ENCODE peak calls at places on chromosome 7, in four cellular contexts. Q, X, B and I are unnamed samples.

GRCh38 chr7:117784315-117784714 is 88.9 kb downstream of the CTTNBP2 start:
- DNase-seq in Q (no peak), X (no peak), B (no peak), I (no peak)

GRCh38 chr7:28996836-28997235 is 38.7 kb upstream of the TRIL start:
- DNase-seq in Q (no peak), X (no peak), B (no peak), I (no peak)

GRCh38 chr7:106615808-106616691 is 44.9 kb downstream of the CCDC71L start:
- DNase-seq in Q (no peak), X (no peak), B (no peak), I (no peak)

GRCh38 chr7:159158888-159159405 is 14.3 kb upstream of the VIPR2 start:
- DNase-seq in Q (no peak), X (no peak), B (no peak), I (no peak)

GRCh38 chr7:135100856-135101255 is 47.0 kb upstream of the TMEM140 start:
- DNase-seq in Q (no peak), X (peak; percentile 4), B (no peak), I (no peak)

GRCh38 chr7:112257073-112257472 is 50.6 kb downstream of the ZNF277 start:
- DNase-seq in Q (no peak), X (no peak), B (no peak), I (no peak)

GRCh38 chr7:266851-267840 is 22.8 kb upstream of the FOXL3 start:
- DNase-seq in Q (no peak), X (no peak), B (no peak), I (peak; percentile 63)

GRCh38 chr7:27147211-27148030 is at the start of gene HOXA6:
- DNase-seq in Q (no peak), X (peak; percentile 63), B (no peak), I (no peak)

GRCh38 chr7:24718977-24719491 is 38.2 kb downstream of the GSDME start:
- DNase-seq in Q (no peak), X (no peak), B (peak; percentile 54), I (no peak)

GRCh38 chr7:38195804-38196595 is 18.0 kb downstream of the STARD3NL start:
- DNase-seq in Q (no peak), X (peak; percentile 52), B (no peak), I (no peak)

GRCh38 chr7:108045154-108045553 is 42.2 kb upstream of the LAMB1 start:
- DNase-seq in Q (no peak), X (peak; percentile 26), B (no peak), I (no peak)

GRCh38 chr7:33733865-33734650 is 171.3 kb upstream of the BMPER start:
- DNase-seq in Q (no peak), X (no peak), B (no peak), I (no peak)

GRCh38 chr7:2510130-2510776 is 9.3 kb upstream of the LFNG start:
- DNase-seq in Q (no peak), X (no peak), B (no peak), I (no peak)